ENCODE peak calls at places on chromosomes 5 and 9, in five cellular contexts. H, W, E, D and U are unnamed samples. For H3K9me3, the result is how much of the 10 kb centered on the place peaks cover.

GRCh38 chr5:93423333-93423714 is 157.7 kb downstream of the NR2F1-AS1 start:
- DNase-seq in W (no peak), D (no peak), H (no peak), E (no peak), U (no peak)

GRCh38 chr5:96582343-96582742 is 79.8 kb upstream of the CAST start:
- DNase-seq in W (no peak), D (no peak), E (no peak), H (no peak), U (no peak)

GRCh38 chr9:136443087-136443486 is 3.4 kb upstream of the INPP5E start:
- DNase-seq in W (no peak), D (no peak), H (no peak), E (no peak), U (no peak)

GRCh38 chr9:121577201-121577600 is 74.2 kb upstream of the DAB2IP start:
- DNase-seq in E (no peak), H (no peak), D (peak), W (no peak), U (peak)

GRCh38 chr9:130843049-130843908 is 8.2 kb downstream of the ABL1 start:
- DNase-seq in E (no peak), D (no peak), H (no peak), W (no peak), U (no peak)

GRCh38 chr5:134957920-134958608 is 9.6 kb upstream of the CATSPER3 start:
- DNase-seq in D (no peak), H (no peak), E (no peak), W (no peak), U (no peak)

GRCh38 chr9:88388886-88389617 is 808 bp downstream of the SPIN1 start:
- DNase-seq in E (no peak), D (no peak), H (peak), W (peak), U (peak)

GRCh38 chr9:81427870-81428269 is 261.5 kb downstream of the TLE1 start:
- DNase-seq in H (no peak), W (no peak), E (no peak), D (no peak), U (no peak)

GRCh38 chr5:14491505-14491904 is 90.1 kb upstream of the OTULINL start:
- DNase-seq in H (peak), E (no peak), W (no peak), D (no peak), U (peak)

GRCh38 chr9:34072868-34073590 is 24.3 kb upstream of the UBAP2 start:
- DNase-seq in D (no peak), H (no peak), E (no peak), W (peak), U (no peak)

GRCh38 chr5:72470817-72471216 is 36.4 kb downstream of the ZNF366 start:
- DNase-seq in D (no peak), W (no peak), H (no peak), E (no peak), U (no peak)

GRCh38 chr5:150538007-150538917 is 30.3 kb downstream of the NDST1 start:
- DNase-seq in D (peak), E (no peak), W (no peak), H (no peak), U (no peak)

GRCh38 chr5:100792781-100793180 is 110.3 kb downstream of the ST8SIA4 start:
- DNase-seq in E (no peak), W (no peak), D (no peak), H (no peak), U (no peak)

GRCh38 chr9:120619751-120620655 is 40.0 kb upstream of the CDK5RAP2 start:
- DNase-seq in H (no peak), E (peak), W (peak), D (no peak), U (peak)

GRCh38 chr5:143063175-143063970 is 293.2 kb downstream of the ARHGAP26 start:
- DNase-seq in H (peak), D (peak), E (no peak), W (peak), U (peak)

GRCh38 chr5:112228672-112229071 is 190.4 kb downstream of the EPB41L4A start:
- DNase-seq in H (peak), E (no peak), W (peak), D (peak), U (peak)

GRCh38 chr9:92961627-92962302 is 14.4 kb downstream of the FGD3 start:
- DNase-seq in D (no peak), W (no peak), E (peak), H (no peak), U (no peak)

GRCh38 chr5:160486573-160486972 is 64.9 kb downstream of the PTTG1 start:
- DNase-seq in W (no peak), H (no peak), D (no peak), E (peak), U (no peak)

GRCh38 chr5:36017004-36017403 is 25.8 kb upstream of the UGT3A1 start:
- DNase-seq in D (no peak), W (peak), E (no peak), H (no peak), U (no peak)

GRCh38 chr5:36017622-36018021 is 26.4 kb upstream of the UGT3A1 start:
- DNase-seq in H (no peak), D (no peak), W (peak), E (no peak), U (no peak)

GRCh38 chr5:36013182-36013581 is 22.0 kb upstream of the UGT3A1 start:
- DNase-seq in H (no peak), W (no peak), E (no peak), D (no peak), U (no peak)
- H3K9me3 ChIP-seq in H (under half), W (under half), E (under half), D (under half), U (under half)

GRCh38 chr5:554284-554988 is 30.2 kb upstream of the SLC9A3 start:
- DNase-seq in E (no peak), W (no peak), H (no peak), D (no peak), U (no peak)
- H3K4me3 ChIP-seq in E (no peak), W (no peak), H (no peak), D (no peak), U (no peak)

GRCh38 chr9:114084282-114085073 is 6.4 kb upstream of the AMBP start:
- DNase-seq in E (no peak), D (no peak), W (no peak), H (no peak), U (peak)
- H3K9me3 ChIP-seq in E (under half), D (under half), W (under half), H (under half), U (under half)

GRCh38 chr5:174732040-174733020 is 7.9 kb downstream of the MSX2 start:
- DNase-seq in E (no peak), W (no peak), H (no peak), D (no peak), U (no peak)

GRCh38 chr5:174735498-174736350 is 11.3 kb downstream of the MSX2 start:
- DNase-seq in W (peak), E (no peak), H (no peak), D (no peak), U (no peak)

GRCh38 chr5:174734571-174735497 is 10.5 kb downstream of the MSX2 start:
- DNase-seq in H (no peak), E (no peak), W (no peak), D (no peak), U (no peak)

GRCh38 chr5:174733091-174733690 is 8.8 kb downstream of the MSX2 start:
- DNase-seq in W (no peak), D (no peak), H (no peak), E (no peak), U (no peak)

GRCh38 chr5:174733836-174734235 is 9.5 kb downstream of the MSX2 start:
- DNase-seq in W (no peak), E (no peak), D (no peak), H (no peak), U (no peak)
- H3K4me3 ChIP-seq in W (no peak), E (no peak), D (no peak), H (no peak), U (no peak)